ENCODE peak calls at places on chromosomes 5 and 9, in eight cellular contexts. E, X, P, B, J, F, A and W are unnamed samples.

GRCh38 chr5:83364322-83365299 is 106.9 kb upstream of the VCAN start:
- DNase-seq in E (no peak), X (no peak), P (no peak), B (no peak), J (no peak), F (no peak), A (no peak), W (no peak)

GRCh38 chr5:107813559-107813958 is 142.8 kb upstream of the EFNA5 start:
- DNase-seq in E (no peak), X (no peak), P (no peak), B (no peak), J (no peak), F (no peak), A (no peak), W (no peak)

GRCh38 chr5:134114886-134115805 is 665 bp downstream of the TCF7 start:
- DNase-seq in E (no peak), X (no peak), P (no peak), B (peak), J (no peak), F (peak), A (no peak), W (no peak)

GRCh38 chr5:59618644-59619043 is 274.9 kb downstream of the PDE4D start:
- DNase-seq in E (no peak), X (no peak), P (no peak), B (no peak), J (no peak), F (no peak), A (no peak), W (no peak)

GRCh38 chr9:136482046-136482792 is 621 bp downstream of the SEC16A start:
- DNase-seq in E (no peak), X (no peak), P (peak), B (no peak), J (peak), F (no peak), A (no peak), W (no peak)

GRCh38 chr9:87007711-87008360 is 60.5 kb upstream of the GAS1 start:
- DNase-seq in E (no peak), X (no peak), P (no peak), B (no peak), J (no peak), F (no peak), A (peak), W (peak)

GRCh38 chr9:20353931-20354652 is 268.2 kb downstream of the MLLT3 start:
- DNase-seq in E (no peak), X (no peak), P (no peak), B (no peak), J (no peak), F (no peak), A (no peak), W (no peak)

GRCh38 chr5:122156724-122157325 is 27.5 kb downstream of the ZNF474 start:
- DNase-seq in E (no peak), X (peak), P (peak), B (no peak), J (no peak), F (peak), A (no peak), W (no peak)

GRCh38 chr9:61669352-61669751 is 479.5 kb downstream of the SPATA31A7 start:
- DNase-seq in E (no peak), X (no peak), P (no peak), B (no peak), J (no peak), F (no peak), A (no peak), W (no peak)

GRCh38 chr5:179596421-179596820 is 27.1 kb downstream of the HNRNPH1 start:
- DNase-seq in E (no peak), X (no peak), P (no peak), B (no peak), J (no peak), F (no peak), A (no peak), W (no peak)

GRCh38 chr5:144142030-144142825 is 28.2 kb downstream of the YIPF5 start:
- DNase-seq in E (no peak), X (peak), P (peak), B (peak), J (no peak), F (no peak), A (no peak), W (no peak)

GRCh38 chr5:144141581-144141980 is 28.9 kb downstream of the YIPF5 start:
- DNase-seq in E (no peak), X (no peak), P (no peak), B (no peak), J (no peak), F (no peak), A (no peak), W (no peak)

GRCh38 chr5:144142826-144143167 is 27.7 kb downstream of the YIPF5 start:
- DNase-seq in E (no peak), X (no peak), P (no peak), B (no peak), J (no peak), F (no peak), A (no peak), W (no peak)

GRCh38 chr5:144143625-144144024 is 26.8 kb downstream of the YIPF5 start:
- DNase-seq in E (no peak), X (no peak), P (no peak), B (no peak), J (no peak), F (no peak), A (no peak), W (no peak)

GRCh38 chr5:144139586-144139985 is 30.9 kb downstream of the YIPF5 start:
- DNase-seq in E (no peak), X (no peak), P (peak), B (no peak), J (no peak), F (no peak), A (no peak), W (peak)
- TF ChIP-seq CTCF in E (no peak), X (no peak), P (peak), B (no peak), J (no peak), F (no peak), A (peak), W (peak)

DNA sequence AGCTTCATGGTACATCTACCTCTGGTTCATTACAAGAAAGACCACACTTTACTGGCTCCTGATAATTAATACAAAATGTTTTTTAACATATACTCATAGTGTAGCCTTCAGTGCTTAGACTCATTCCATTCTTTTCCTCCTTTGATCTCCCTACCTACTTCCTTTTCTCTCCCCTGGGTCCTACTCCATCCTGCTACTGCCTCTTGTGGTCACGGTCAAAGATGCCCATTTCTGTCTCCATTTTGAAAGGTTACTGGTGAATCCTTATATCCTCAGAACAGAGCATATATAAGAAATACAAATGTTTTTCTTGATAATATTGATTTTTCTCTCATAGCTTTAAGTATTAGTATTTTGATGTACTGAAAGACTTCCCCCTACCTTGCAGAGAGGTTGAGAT is 375.9 kb downstream of the ARRDC3 start:
- DNase-seq in E (no peak), X (no peak), P (no peak), B (no peak), J (no peak), F (no peak), A (no peak), W (no peak)
- TF ChIP-seq CTCF in E (no peak), X (peak), P (no peak), B (no peak), J (no peak), F (no peak), A (no peak), W (no peak)

GRCh38 chr9:34016149-34016548 is 32.5 kb downstream of the UBAP2 start:
- DNase-seq in E (no peak), X (no peak), P (no peak), B (no peak), J (no peak), F (no peak), A (no peak), W (no peak)

GRCh38 chr9:34010979-34011378 is 37.7 kb downstream of the UBAP2 start:
- DNase-seq in E (no peak), X (peak), P (no peak), B (peak), J (no peak), F (no peak), A (no peak), W (no peak)
- TF ChIP-seq CTCF in E (no peak), X (peak), P (peak), B (peak), J (no peak), F (no peak), A (peak), W (peak)

GRCh38 chr5:123157797-123158528 is 68.9 kb downstream of the PRDM6 start:
- DNase-seq in E (no peak), X (peak), P (peak), B (no peak), J (no peak), F (no peak), A (peak), W (peak)
- TF ChIP-seq CTCF in E (no peak), X (no peak), P (peak), B (peak), J (no peak), F (no peak), A (peak), W (peak)

GRCh38 chr5:153629027-153629426 is 138.6 kb downstream of the GRIA1 start:
- DNase-seq in E (no peak), X (peak), P (peak), B (no peak), J (no peak), F (peak), A (peak), W (peak)
- TF ChIP-seq CTCF in E (no peak), X (peak), P (peak), B (no peak), J (no peak), F (no peak), A (peak), W (peak)

GRCh38 chr5:6484446-6484845 is 35.8 kb downstream of the UBE2QL1 start:
- DNase-seq in E (no peak), X (no peak), P (no peak), B (no peak), J (no peak), F (no peak), A (no peak), W (no peak)

GRCh38 chr5:6483880-6484382 is 35.3 kb downstream of the UBE2QL1 start:
- DNase-seq in E (no peak), X (no peak), P (no peak), B (no peak), J (no peak), F (no peak), A (no peak), W (no peak)

GRCh38 chr5:6482735-6483134 is 34.1 kb downstream of the UBE2QL1 start:
- DNase-seq in E (no peak), X (no peak), P (no peak), B (no peak), J (no peak), F (no peak), A (no peak), W (no peak)

GRCh38 chr5:6478793-6479192 is 30.1 kb downstream of the UBE2QL1 start:
- DNase-seq in E (no peak), X (no peak), P (no peak), B (no peak), J (no peak), F (no peak), A (no peak), W (no peak)

DNA sequence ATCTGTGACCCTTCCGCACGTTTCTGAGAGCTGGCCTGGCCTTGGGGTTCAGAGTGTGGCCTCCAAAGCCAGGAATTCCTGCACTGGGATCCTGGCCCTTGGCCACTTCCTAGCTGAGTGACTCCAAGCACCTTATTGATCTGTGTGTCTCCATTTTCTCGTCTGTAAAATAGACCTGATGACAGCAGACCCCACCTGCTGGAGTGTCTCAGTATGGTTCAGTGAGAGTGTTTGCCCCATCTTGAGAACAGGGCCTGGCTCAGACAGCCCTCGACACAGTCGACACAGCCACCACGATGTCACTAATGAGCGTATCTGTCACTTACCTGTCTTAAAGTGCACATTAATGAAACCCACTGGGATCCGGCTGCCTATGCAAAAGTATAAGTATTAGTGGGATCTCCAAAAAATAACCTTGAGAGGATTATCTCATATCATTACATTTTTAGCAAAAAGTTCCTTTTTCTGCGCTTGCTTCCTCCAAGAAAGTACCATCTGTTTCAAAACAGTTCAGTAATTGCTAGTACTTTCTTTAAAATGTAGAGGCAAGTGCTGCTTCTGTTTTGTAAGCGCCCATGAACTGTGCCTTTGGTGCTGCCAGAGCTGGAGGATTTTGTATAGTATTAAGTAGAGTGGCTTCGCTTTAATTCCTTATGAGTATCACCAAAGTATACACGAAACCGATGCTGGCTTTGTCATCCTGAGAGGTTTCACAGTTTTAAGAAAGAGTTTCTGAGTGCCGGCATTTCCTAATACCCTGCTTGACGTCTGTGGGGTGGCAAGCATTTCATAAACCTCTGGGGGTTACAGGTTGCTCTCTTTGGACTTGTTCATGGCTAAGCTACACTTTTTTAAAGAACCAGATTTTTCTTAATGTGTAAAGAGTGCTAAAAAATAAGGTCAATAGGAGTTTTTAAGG is 31.7 kb downstream of the UBE2QL1 start:
- DNase-seq in E (no peak), X (no peak), P (no peak), B (no peak), J (no peak), F (no peak), A (no peak), W (no peak)
- TF ChIP-seq CTCF in E (no peak), X (peak), P (no peak), B (no peak), J (no peak), F (no peak), A (no peak), W (no peak)